ENCODE peak calls at places on chromosomes 11 and 22, in five cellular contexts. X is Peyer's patch; N is NAMALWA; B is activated T-cell treated with anti-CD3 and anti-CD28 coated beads, Interleukin-2, amount 50 U/mL, for 72 hours; A is bronchial epithelial cell. D is an unnamed sample.

GRCh38 chr11:27076121-27076589 is 35.5 kb downstream of the BBOX1 start:
- DNase-seq in N (no peak), X (no peak), B (no peak), A (no peak), D (no peak)

GRCh38 chr11:71482216-71482615 is 29.2 kb downstream of the NADSYN1 start:
- DNase-seq in A (no peak), N (no peak), B (no peak), X (no peak), D (no peak)

GRCh38 chr11:57515332-57516060 is at the start of gene SLC43A1:
- DNase-seq in N (peak), X (peak), B (peak), A (no peak), D (no peak)

GRCh38 chr11:59756496-59756840 is 1.3 kb downstream of the STX3 start:
- DNase-seq in B (no peak), A (peak), N (no peak), X (no peak), D (no peak)

GRCh38 chr22:46931414-46931813 is 169.0 kb downstream of the TBC1D22A start:
- DNase-seq in A (peak), N (no peak), X (no peak), B (no peak), D (no peak)

GRCh38 chr11:43852057-43852636 is 28.5 kb upstream of the ALKBH3 start:
- DNase-seq in N (peak), X (peak), B (peak), A (peak), D (peak)

GRCh38 chr11:12276831-12277475 is 100.4 kb upstream of the PARVA start:
- DNase-seq in X (peak), N (no peak), B (no peak), A (no peak), D (no peak)

GRCh38 chr11:68270334-68271022 is 1.3 kb downstream of the C11orf24 start:
- DNase-seq in X (peak), N (no peak), B (no peak), A (no peak), D (no peak)

GRCh38 chr11:123197711-123198110 is 2.7 kb upstream of the CLMP start:
- DNase-seq in N (no peak), X (no peak), B (peak), A (peak), D (no peak)

GRCh38 chr11:123434262-123434661 is 4.2 kb downstream of the GRAMD1B start:
- DNase-seq in A (no peak), B (peak), X (peak), N (peak), D (no peak)

GRCh38 chr11:44848203-44848962 is 102.3 kb downstream of the TP53I11 start:
- DNase-seq in N (no peak), B (no peak), X (no peak), A (no peak), D (no peak)

GRCh38 chr11:119671561-119672015 is 57.4 kb downstream of the NECTIN1 start:
- DNase-seq in A (peak), B (no peak), X (no peak), N (peak), D (peak)

GRCh38 chr11:65423516-65424199 is 1.1 kb downstream of the NEAT1 start:
- DNase-seq in X (peak), A (peak), B (peak), N (peak), D (no peak)

GRCh38 chr11:34668583-34669053 is 47.7 kb downstream of the EHF start:
- DNase-seq in N (no peak), B (no peak), X (no peak), A (no peak), D (no peak)

GRCh38 chr11:119422505-119423416 is at the start of gene THY1:
- DNase-seq in X (no peak), B (peak), N (no peak), A (no peak), D (peak)

GRCh38 chr11:77347962-77348361 is 46.5 kb upstream of the GDPD4 start:
- DNase-seq in N (no peak), B (no peak), X (no peak), A (no peak), D (no peak)

GRCh38 chr11:40273192-40273732 is 1186.2 kb downstream of the LRRC4C start:
- DNase-seq in B (no peak), X (no peak), A (no peak), N (no peak), D (no peak)

GRCh38 chr11:68338041-68338800 is 25.8 kb downstream of the LRP5 start:
- DNase-seq in A (peak), X (no peak), N (no peak), B (no peak), D (no peak)

GRCh38 chr11:96448225-96448624 is 58.4 kb downstream of the JRKL start:
- DNase-seq in B (no peak), X (no peak), A (no peak), N (no peak), D (no peak)

GRCh38 chr22:41305646-41306045 is 4.3 kb downstream of the ZC3H7B start:
- DNase-seq in X (no peak), A (peak), N (no peak), B (no peak), D (no peak)

GRCh38 chr11:43988040-43988793 is 45.8 kb downstream of the C11orf96 start:
- DNase-seq in N (no peak), A (no peak), X (no peak), B (no peak), D (no peak)

GRCh38 chr11:114058871-114059277 is 637 bp upstream of the ZBTB16 start:
- DNase-seq in A (no peak), B (no peak), N (no peak), X (peak), D (no peak)

GRCh38 chr11:121566279-121567168 is 113.8 kb upstream of the SORL1-AS1 start:
- DNase-seq in B (no peak), A (no peak), X (no peak), N (no peak), D (no peak)

GRCh38 chr11:131763193-131763890 is 392.9 kb downstream of the NTM start:
- DNase-seq in B (no peak), X (no peak), N (no peak), A (no peak), D (no peak)

GRCh38 chr22:46545041-46545796 is 7.8 kb upstream of the CELSR1 start:
- DNase-seq in N (no peak), X (no peak), A (peak), B (no peak), D (no peak)

GRCh38 chr22:31561970-31562369 is 65.6 kb downstream of the SFI1 start:
- DNase-seq in A (no peak), X (no peak), N (no peak), B (no peak), D (no peak)

GRCh38 chr11:47340980-47341775 is 11.3 kb downstream of the MYBPC3 start:
- DNase-seq in X (no peak), B (no peak), A (no peak), N (no peak), D (no peak)

GRCh38 chr11:130737866-130738431 is 178.3 kb downstream of the SNX19 start:
- DNase-seq in A (peak), X (peak), B (no peak), N (no peak), D (no peak)